ENCODE peak calls at places on chromosomes 4 and X, in seven cellular contexts. One of them, this sample, is unnamed.

GRCh38 chrX:1734806-1735205 is 119.9 kb downstream of the ASMT start:
- DNase-seq in Kasumi-1: no peak
- DNase-seq in mesothelial cell of epicardium: no peak
- DNase-seq in cardiac fibroblast: no peak
- DNase-seq in fibroblast of gingiva: no peak
- DNase-seq in stimulated activated CD4-positive, alpha-beta T cell treated with anti-CD3 and anti-CD28 coated beads, TNF-alpha, amount 100 ng/mL, for 24 hours: no peak
- DNase-seq in LoVo: no peak
- DNase-seq in this sample: no peak

GRCh38 chrX:1248381-1249061 is 20.1 kb upstream of the CSF2RA start:
- DNase-seq in Kasumi-1: peak; percentile 25
- DNase-seq in mesothelial cell of epicardium: no peak
- DNase-seq in cardiac fibroblast: no peak
- DNase-seq in fibroblast of gingiva: no peak
- DNase-seq in stimulated activated CD4-positive, alpha-beta T cell treated with anti-CD3 and anti-CD28 coated beads, TNF-alpha, amount 100 ng/mL, for 24 hours: no peak
- DNase-seq in LoVo: no peak
- DNase-seq in this sample: peak; percentile 32

GRCh38 chr4:8832130-8832930 is 39.3 kb downstream of the HMX1 start:
- DNase-seq in Kasumi-1: no peak
- DNase-seq in mesothelial cell of epicardium: no peak
- DNase-seq in cardiac fibroblast: peak; percentile 8
- DNase-seq in fibroblast of gingiva: no peak
- DNase-seq in stimulated activated CD4-positive, alpha-beta T cell treated with anti-CD3 and anti-CD28 coated beads, TNF-alpha, amount 100 ng/mL, for 24 hours: no peak
- DNase-seq in LoVo: no peak
- DNase-seq in this sample: no peak

GRCh38 chr4:86400216-86400615 is 40.4 kb upstream of the MAPK10 start:
- DNase-seq in Kasumi-1: no peak
- DNase-seq in mesothelial cell of epicardium: no peak
- DNase-seq in cardiac fibroblast: no peak
- DNase-seq in fibroblast of gingiva: peak; percentile 63
- DNase-seq in stimulated activated CD4-positive, alpha-beta T cell treated with anti-CD3 and anti-CD28 coated beads, TNF-alpha, amount 100 ng/mL, for 24 hours: no peak
- DNase-seq in LoVo: no peak
- DNase-seq in this sample: no peak

GRCh38 chr4:37936889-37937498 is 23.2 kb upstream of the PTTG2 start:
- DNase-seq in Kasumi-1: peak; percentile 6
- DNase-seq in mesothelial cell of epicardium: no peak
- DNase-seq in cardiac fibroblast: no peak
- DNase-seq in fibroblast of gingiva: no peak
- DNase-seq in stimulated activated CD4-positive, alpha-beta T cell treated with anti-CD3 and anti-CD28 coated beads, TNF-alpha, amount 100 ng/mL, for 24 hours: no peak
- DNase-seq in LoVo: no peak
- DNase-seq in this sample: no peak

GRCh38 chr4:186789671-186790070 is 66.0 kb upstream of the FAT1 start:
- DNase-seq in Kasumi-1: no peak
- DNase-seq in mesothelial cell of epicardium: no peak
- DNase-seq in cardiac fibroblast: no peak
- DNase-seq in fibroblast of gingiva: peak; percentile 6
- DNase-seq in stimulated activated CD4-positive, alpha-beta T cell treated with anti-CD3 and anti-CD28 coated beads, TNF-alpha, amount 100 ng/mL, for 24 hours: no peak
- DNase-seq in LoVo: no peak
- DNase-seq in this sample: no peak

GRCh38 chr4:121698119-121698732 is 1.4 kb upstream of the ANXA5 start:
- DNase-seq in Kasumi-1: no peak
- DNase-seq in mesothelial cell of epicardium: no peak
- DNase-seq in cardiac fibroblast: no peak
- DNase-seq in fibroblast of gingiva: no peak
- DNase-seq in stimulated activated CD4-positive, alpha-beta T cell treated with anti-CD3 and anti-CD28 coated beads, TNF-alpha, amount 100 ng/mL, for 24 hours: no peak
- DNase-seq in LoVo: no peak
- DNase-seq in this sample: no peak

GRCh38 chr4:86178216-86178615 is 181.6 kb downstream of the MAPK10 start:
- DNase-seq in Kasumi-1: no peak
- DNase-seq in mesothelial cell of epicardium: no peak
- DNase-seq in cardiac fibroblast: no peak
- DNase-seq in fibroblast of gingiva: no peak
- DNase-seq in stimulated activated CD4-positive, alpha-beta T cell treated with anti-CD3 and anti-CD28 coated beads, TNF-alpha, amount 100 ng/mL, for 24 hours: no peak
- DNase-seq in LoVo: no peak
- DNase-seq in this sample: no peak

GRCh38 chr4:124288706-124289486 is 423.6 kb downstream of the ANKRD50 start:
- DNase-seq in Kasumi-1: no peak
- DNase-seq in mesothelial cell of epicardium: no peak
- DNase-seq in cardiac fibroblast: no peak
- DNase-seq in fibroblast of gingiva: peak; percentile 24
- DNase-seq in stimulated activated CD4-positive, alpha-beta T cell treated with anti-CD3 and anti-CD28 coated beads, TNF-alpha, amount 100 ng/mL, for 24 hours: no peak
- DNase-seq in LoVo: no peak
- DNase-seq in this sample: no peak

GRCh38 chrX:51742586-51742985 is 656 bp upstream of the GSPT2 start:
- DNase-seq in Kasumi-1: no peak
- DNase-seq in mesothelial cell of epicardium: no peak
- DNase-seq in cardiac fibroblast: no peak
- DNase-seq in fibroblast of gingiva: no peak
- DNase-seq in stimulated activated CD4-positive, alpha-beta T cell treated with anti-CD3 and anti-CD28 coated beads, TNF-alpha, amount 100 ng/mL, for 24 hours: no peak
- DNase-seq in LoVo: no peak
- DNase-seq in this sample: no peak

GRCh38 chr4:8453957-8454356 is 13.4 kb downstream of the TRMT44 start:
- DNase-seq in Kasumi-1: no peak
- DNase-seq in mesothelial cell of epicardium: no peak
- DNase-seq in cardiac fibroblast: no peak
- DNase-seq in fibroblast of gingiva: no peak
- DNase-seq in stimulated activated CD4-positive, alpha-beta T cell treated with anti-CD3 and anti-CD28 coated beads, TNF-alpha, amount 100 ng/mL, for 24 hours: no peak
- DNase-seq in LoVo: no peak
- DNase-seq in this sample: no peak

GRCh38 chrX:30791296-30792278 is 97.5 kb downstream of the TAB3 start:
- DNase-seq in Kasumi-1: no peak
- DNase-seq in mesothelial cell of epicardium: no peak
- DNase-seq in cardiac fibroblast: no peak
- DNase-seq in fibroblast of gingiva: no peak
- DNase-seq in stimulated activated CD4-positive, alpha-beta T cell treated with anti-CD3 and anti-CD28 coated beads, TNF-alpha, amount 100 ng/mL, for 24 hours: no peak
- DNase-seq in LoVo: no peak
- DNase-seq in this sample: no peak

GRCh38 chrX:68991691-68992345 is 163.0 kb downstream of the EFNB1 start:
- DNase-seq in Kasumi-1: no peak
- DNase-seq in mesothelial cell of epicardium: no peak
- DNase-seq in cardiac fibroblast: no peak
- DNase-seq in fibroblast of gingiva: no peak
- DNase-seq in stimulated activated CD4-positive, alpha-beta T cell treated with anti-CD3 and anti-CD28 coated beads, TNF-alpha, amount 100 ng/mL, for 24 hours: no peak
- DNase-seq in LoVo: no peak
- DNase-seq in this sample: peak; percentile 1

GRCh38 chr4:176622251-176622968 is 170.3 kb downstream of the VEGFC start:
- DNase-seq in Kasumi-1: no peak
- DNase-seq in mesothelial cell of epicardium: no peak
- DNase-seq in cardiac fibroblast: peak; percentile 75
- DNase-seq in fibroblast of gingiva: peak; percentile 79
- DNase-seq in stimulated activated CD4-positive, alpha-beta T cell treated with anti-CD3 and anti-CD28 coated beads, TNF-alpha, amount 100 ng/mL, for 24 hours: no peak
- DNase-seq in LoVo: no peak
- DNase-seq in this sample: no peak

GRCh38 chrX:108245462-108245861 is 153.9 kb downstream of the ATG4A start:
- DNase-seq in Kasumi-1: no peak
- DNase-seq in mesothelial cell of epicardium: no peak
- DNase-seq in cardiac fibroblast: no peak
- DNase-seq in fibroblast of gingiva: no peak
- DNase-seq in stimulated activated CD4-positive, alpha-beta T cell treated with anti-CD3 and anti-CD28 coated beads, TNF-alpha, amount 100 ng/mL, for 24 hours: no peak
- DNase-seq in LoVo: no peak
- DNase-seq in this sample: peak; percentile 21

GRCh38 chr4:82975792-82976191 is 34.8 kb downstream of the LIN54 start:
- DNase-seq in Kasumi-1: no peak
- DNase-seq in mesothelial cell of epicardium: no peak
- DNase-seq in cardiac fibroblast: peak; percentile 25
- DNase-seq in fibroblast of gingiva: no peak
- DNase-seq in stimulated activated CD4-positive, alpha-beta T cell treated with anti-CD3 and anti-CD28 coated beads, TNF-alpha, amount 100 ng/mL, for 24 hours: no peak
- DNase-seq in LoVo: no peak
- DNase-seq in this sample: no peak

GRCh38 chr4:75916091-75916661 is 13.9 kb upstream of the PPEF2 start:
- DNase-seq in Kasumi-1: peak; percentile 80
- DNase-seq in mesothelial cell of epicardium: no peak
- DNase-seq in cardiac fibroblast: peak; percentile 63
- DNase-seq in fibroblast of gingiva: peak; percentile 54
- DNase-seq in stimulated activated CD4-positive, alpha-beta T cell treated with anti-CD3 and anti-CD28 coated beads, TNF-alpha, amount 100 ng/mL, for 24 hours: no peak
- DNase-seq in LoVo: peak; percentile 52
- DNase-seq in this sample: peak; percentile 62

GRCh38 chr4:71938776-71939175 is 93.0 kb upstream of the NPFFR2 start:
- DNase-seq in Kasumi-1: no peak
- DNase-seq in mesothelial cell of epicardium: no peak
- DNase-seq in cardiac fibroblast: no peak
- DNase-seq in fibroblast of gingiva: no peak
- DNase-seq in stimulated activated CD4-positive, alpha-beta T cell treated with anti-CD3 and anti-CD28 coated beads, TNF-alpha, amount 100 ng/mL, for 24 hours: no peak
- DNase-seq in LoVo: no peak
- DNase-seq in this sample: no peak

GRCh38 chr4:165324918-165325304 is 2.6 kb upstream of the MSMO1 start:
- DNase-seq in Kasumi-1: no peak
- DNase-seq in mesothelial cell of epicardium: no peak
- DNase-seq in cardiac fibroblast: no peak
- DNase-seq in fibroblast of gingiva: no peak
- DNase-seq in stimulated activated CD4-positive, alpha-beta T cell treated with anti-CD3 and anti-CD28 coated beads, TNF-alpha, amount 100 ng/mL, for 24 hours: no peak
- DNase-seq in LoVo: no peak
- DNase-seq in this sample: no peak

GRCh38 chr4:28225005-28225404 is 1364.4 kb downstream of the STIM2 start:
- DNase-seq in Kasumi-1: no peak
- DNase-seq in mesothelial cell of epicardium: no peak
- DNase-seq in cardiac fibroblast: peak; percentile 74
- DNase-seq in fibroblast of gingiva: peak; percentile 14
- DNase-seq in stimulated activated CD4-positive, alpha-beta T cell treated with anti-CD3 and anti-CD28 coated beads, TNF-alpha, amount 100 ng/mL, for 24 hours: no peak
- DNase-seq in LoVo: no peak
- DNase-seq in this sample: peak; percentile 6

GRCh38 chr4:660401-660800 is 13.7 kb downstream of the ATP5ME start:
- DNase-seq in Kasumi-1: no peak
- DNase-seq in mesothelial cell of epicardium: no peak
- DNase-seq in cardiac fibroblast: no peak
- DNase-seq in fibroblast of gingiva: no peak
- DNase-seq in stimulated activated CD4-positive, alpha-beta T cell treated with anti-CD3 and anti-CD28 coated beads, TNF-alpha, amount 100 ng/mL, for 24 hours: no peak
- DNase-seq in LoVo: no peak
- DNase-seq in this sample: no peak

GRCh38 chr4:139619644-139620043 is 46.0 kb upstream of the MGST2 start:
- DNase-seq in Kasumi-1: peak; percentile 81
- DNase-seq in mesothelial cell of epicardium: no peak
- DNase-seq in cardiac fibroblast: peak; percentile 53
- DNase-seq in fibroblast of gingiva: no peak
- DNase-seq in stimulated activated CD4-positive, alpha-beta T cell treated with anti-CD3 and anti-CD28 coated beads, TNF-alpha, amount 100 ng/mL, for 24 hours: no peak
- DNase-seq in LoVo: peak; percentile 32
- DNase-seq in this sample: peak; percentile 45

GRCh38 chr4:84420608-84421007 is 78.5 kb downstream of the NKX6-1 start:
- DNase-seq in Kasumi-1: no peak
- DNase-seq in mesothelial cell of epicardium: no peak
- DNase-seq in cardiac fibroblast: no peak
- DNase-seq in fibroblast of gingiva: no peak
- DNase-seq in stimulated activated CD4-positive, alpha-beta T cell treated with anti-CD3 and anti-CD28 coated beads, TNF-alpha, amount 100 ng/mL, for 24 hours: no peak
- DNase-seq in LoVo: no peak
- DNase-seq in this sample: no peak

This sample was measured in HEK293T.